ENCODE peak calls at places on chromosomes 11 and 22, in four cellular contexts. U, B, T and M are unnamed samples.

GRCh38 chr11:78259777-78260470 is 71.2 kb downstream of the USP35 start:
- DNase-seq in B (no peak), U (no peak), T (no peak), M (no peak)

GRCh38 chr22:32680277-32680676 is 121.2 kb upstream of the TIMP3 start:
- DNase-seq in T (no peak), B (no peak), U (no peak), M (no peak)

GRCh38 chr22:30813936-30814335 is 119.3 kb downstream of the OSBP2 start:
- DNase-seq in B (no peak), U (no peak), T (no peak), M (no peak)

GRCh38 chr11:955154-956049 is 29.7 kb downstream of the AP2A2 start:
- DNase-seq in U (no peak), T (no peak), B (no peak), M (no peak)

GRCh38 chr22:42868751-42869251 is 11.7 kb upstream of the ARFGAP3 start:
- DNase-seq in T (no peak), B (no peak), U (peak; percentile 51), M (no peak)

GRCh38 chr22:29266564-29267461 is 968 bp downstream of the RHBDD3 start:
- DNase-seq in B (no peak), U (peak; percentile 21), T (no peak), M (no peak)

GRCh38 chr11:1435820-1436467 is 46.2 kb downstream of the BRSK2 start:
- DNase-seq in T (peak; percentile 66), B (no peak), U (no peak), M (no peak)

GRCh38 chr22:50660306-50660705 is 12.3 kb upstream of the SHANK3 start:
- DNase-seq in T (no peak), U (no peak), B (no peak), M (no peak)

GRCh38 chr11:22467248-22467647 is 129.1 kb downstream of the SLC17A6 start:
- DNase-seq in U (no peak), B (no peak), T (no peak), M (no peak)

GRCh38 chr11:65891180-65892136 is 985 bp downstream of the CCDC85B start:
- DNase-seq in B (no peak), U (no peak), T (peak; percentile 78), M (no peak)

GRCh38 chr11:17730137-17730536 is 4.4 kb upstream of the KCNC1 start:
- DNase-seq in U (no peak), T (no peak), B (no peak), M (no peak)

GRCh38 chr11:77211040-77211451 is 83.0 kb downstream of the MYO7A start:
- DNase-seq in B (no peak), U (no peak), T (no peak), M (no peak)

GRCh38 chr11:72141066-72141465 is 5.5 kb downstream of the FOLR3 start:
- DNase-seq in T (no peak), U (peak; percentile 86), B (peak; percentile 84), M (peak; percentile 43)

GRCh38 chr11:27950339-27950738 is 157.6 kb downstream of the KIF18A start:
- DNase-seq in T (peak; percentile 35), B (no peak), U (no peak), M (no peak)

GRCh38 chr11:91397134-91397468 is 827.5 kb upstream of the FAT3 start:
- DNase-seq in T (no peak), U (no peak), B (no peak), M (no peak)

GRCh38 chr11:7513210-7514098 is at the start of gene PPFIBP2:
- DNase-seq in T (peak; percentile 91), B (no peak), U (peak; percentile 69), M (peak; percentile 44)

GRCh38 chr22:40818192-40818746 is 877 bp downstream of the SLC25A17 start:
- DNase-seq in B (no peak), U (peak; percentile 5), T (no peak), M (no peak)

GRCh38 chr22:48805516-48805915 is 1022.2 kb downstream of the BRD1 start:
- DNase-seq in T (no peak), U (no peak), B (no peak), M (no peak)

GRCh38 chr11:78833237-78833636 is 258.6 kb upstream of the NARS2 start:
- DNase-seq in B (no peak), T (no peak), U (no peak), M (no peak)

GRCh38 chr22:45181766-45182165 is 18.0 kb downstream of the NUP50 start:
- DNase-seq in B (no peak), T (no peak), U (no peak), M (no peak)

GRCh38 chr22:45317551-45318167 is 7.9 kb downstream of the FAM118A start:
- DNase-seq in T (peak; percentile 63), B (peak; percentile 10), U (peak; percentile 85), M (peak; percentile 25)

GRCh38 chr22:42856179-42856864 is 751 bp downstream of the ARFGAP3 start:
- DNase-seq in U (peak; percentile 28), B (no peak), T (no peak), M (no peak)

DNA sequence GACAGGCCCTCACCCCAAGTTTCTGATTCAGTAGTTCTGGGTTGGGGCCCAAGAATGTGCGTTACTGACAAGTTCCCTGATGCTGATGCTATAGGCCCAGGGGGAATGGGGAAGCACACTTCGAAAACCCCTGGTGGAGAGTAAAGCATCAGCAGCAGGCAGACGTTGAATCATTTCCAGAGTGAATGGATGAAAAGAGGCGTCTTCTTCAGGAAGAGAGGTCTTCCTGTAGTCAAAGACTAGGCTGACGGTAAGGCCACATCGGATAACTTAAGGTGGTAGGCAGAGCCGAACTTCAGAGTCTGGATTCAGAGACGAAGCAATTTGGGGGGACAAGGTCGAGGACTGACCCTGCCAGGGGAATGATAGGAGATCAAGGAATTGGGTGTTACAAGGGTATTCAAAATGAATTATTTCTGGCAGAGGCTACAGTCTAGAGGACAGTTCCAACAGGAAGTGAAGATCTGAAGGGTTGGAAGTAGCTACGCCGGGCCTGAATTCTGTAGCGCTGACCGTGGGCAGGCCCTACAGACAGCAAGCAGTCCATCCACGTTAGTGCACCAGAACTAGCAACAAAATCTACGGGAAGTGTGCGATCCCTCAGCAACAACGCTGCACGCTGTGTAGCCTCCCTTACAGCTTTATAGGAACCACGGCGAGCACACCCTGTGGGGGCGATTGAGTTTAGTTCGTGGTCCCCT is 862 bp upstream of the CENATAC start:
- DNase-seq in B (no peak), U (peak; percentile 40), T (peak; percentile 40), M (no peak)
- TF ChIP-seq CTCF in B (peak; percentile 17), U (peak; percentile 51), T (peak; percentile 51), M (peak; percentile 3)

GRCh38 chr22:44119669-44120313 is 60.9 kb upstream of the PARVG start:
- DNase-seq in T (no peak), U (no peak), B (no peak), M (no peak)

GRCh38 chr22:44116755-44117684 is 63.7 kb upstream of the PARVG start:
- DNase-seq in B (no peak), T (no peak), U (no peak), M (no peak)

GRCh38 chr22:44118645-44119315 is 61.9 kb upstream of the PARVG start:
- DNase-seq in B (no peak), U (no peak), T (no peak), M (no peak)

GRCh38 chr22:44116331-44116730 is 64.4 kb upstream of the PARVG start:
- DNase-seq in B (no peak), U (no peak), T (no peak), M (no peak)

GRCh38 chr22:44120314-44120704 is 60.4 kb upstream of the PARVG start:
- DNase-seq in B (no peak), T (no peak), U (no peak), M (no peak)
- TF ChIP-seq CTCF in B (no peak), T (peak; percentile 33), U (no peak), M (no peak)

GRCh38 chr11:29962243-29962642 is 54.6 kb downstream of the KCNA4 start:
- DNase-seq in T (peak; percentile 72), U (no peak), B (no peak), M (no peak)
- TF ChIP-seq CTCF in T (peak; percentile 75), U (peak; percentile 34), B (no peak), M (no peak)

GRCh38 chr11:64839887-64840782 is 4.3 kb downstream of the CDC42BPG start:
- DNase-seq in U (no peak), T (no peak), B (no peak), M (no peak)
- TF ChIP-seq CTCF in U (no peak), T (no peak), B (no peak), M (no peak)

GRCh38 chr11:64220798-64221197 is 5.2 kb downstream of the TRPT1 start:
- DNase-seq in U (no peak), T (no peak), B (no peak), M (no peak)
- TF ChIP-seq CTCF in U (no peak), T (no peak), B (no peak), M (no peak)

DNA sequence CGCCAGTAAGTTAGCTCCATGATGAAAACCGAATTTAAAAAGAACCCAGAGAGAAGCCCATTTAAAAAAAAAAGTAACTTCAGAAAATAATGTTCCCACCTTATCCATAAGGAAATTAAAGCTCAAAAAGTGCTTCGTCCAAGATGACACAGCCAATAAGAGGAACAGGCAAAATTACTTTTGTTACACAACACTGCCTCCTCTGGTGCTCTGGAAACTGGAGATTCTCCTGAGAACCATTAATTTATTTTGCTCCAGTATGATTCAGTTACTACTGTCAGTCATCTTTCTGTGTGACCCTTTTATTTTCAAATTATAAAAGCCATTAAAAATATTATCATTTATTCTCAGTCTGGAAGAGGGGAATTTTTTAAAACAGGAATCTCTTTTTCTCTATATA is 2.0 kb downstream of the IFT27 start:
- DNase-seq in U (peak; percentile 65), B (peak; percentile 11), T (no peak), M (no peak)
- TF ChIP-seq CTCF in U (peak; percentile 51), B (peak; percentile 58), T (peak; percentile 60), M (peak; percentile 32)

GRCh38 chr11:44351898-44352498 is 42.1 kb upstream of the ALX4 start:
- DNase-seq in U (no peak), T (no peak), B (no peak), M (no peak)
- TF ChIP-seq CTCF in U (peak; percentile 17), T (peak; percentile 55), B (no peak), M (no peak)

GRCh38 chr11:94563176-94563847 is 3.9 kb upstream of the PIWIL4 start:
- DNase-seq in B (no peak), T (no peak), U (peak; percentile 81), M (no peak)
- TF ChIP-seq CTCF in B (peak; percentile 57), T (no peak), U (peak; percentile 52), M (peak; percentile 42)

DNA sequence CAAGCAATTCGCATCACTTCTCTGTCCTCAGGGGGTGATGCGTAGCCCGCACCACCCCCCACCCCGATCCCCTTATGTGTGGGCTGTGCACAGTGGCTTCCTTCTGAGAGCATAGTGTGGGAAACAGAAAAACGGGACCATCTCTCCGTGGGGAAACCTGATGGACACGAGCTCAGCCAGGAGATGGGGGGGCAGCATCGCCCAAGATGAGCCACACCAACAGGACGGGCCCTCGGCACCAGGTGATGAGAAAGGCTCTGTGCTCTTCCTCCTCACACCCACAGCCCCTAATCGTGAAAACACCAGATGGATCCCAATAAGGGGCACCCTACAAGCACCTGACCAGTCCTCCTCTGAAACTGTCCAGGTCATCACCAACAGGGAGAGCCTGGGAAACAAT is 153.6 kb downstream of the SHANK2 start:
- DNase-seq in B (no peak), U (no peak), T (no peak), M (no peak)
- TF ChIP-seq CTCF in B (no peak), U (no peak), T (no peak), M (no peak)